ENCODE peak calls at places on chromosomes 5 and 9, in eight cellular contexts. G, H, F, M, U, P, E and Z are unnamed samples.

GRCh38 chr5:56066931-56067450 is 72.2 kb upstream of the IL6ST start:
- DNase-seq in G (no peak), H (no peak), F (no peak), M (no peak), U (no peak), P (no peak), E (no peak), Z (no peak)

GRCh38 chr5:111914957-111915356 is 158.0 kb upstream of the NREP start:
- DNase-seq in G (no peak), H (no peak), F (no peak), M (no peak), U (no peak), P (no peak), E (no peak), Z (no peak)

GRCh38 chr5:110917161-110917875 is 154.2 kb upstream of the TSLP start:
- DNase-seq in G (peak), H (no peak), F (no peak), M (no peak), U (no peak), P (no peak), E (no peak), Z (no peak)

GRCh38 chr5:154714271-154714986 is 40.7 kb upstream of the LARP1 start:
- DNase-seq in G (peak), H (no peak), F (peak), M (no peak), U (peak), P (no peak), E (no peak), Z (peak)

GRCh38 chr5:86572825-86573224 is 44.9 kb upstream of the COX7C start:
- DNase-seq in G (no peak), H (no peak), F (no peak), M (no peak), U (no peak), P (no peak), E (no peak), Z (no peak)

GRCh38 chr5:139843991-139844390 is 48.4 kb downstream of the PSD2 start:
- DNase-seq in G (no peak), H (no peak), F (no peak), M (no peak), U (no peak), P (no peak), E (no peak), Z (no peak)

GRCh38 chr9:132451276-132451675 is 41.3 kb downstream of the CFAP77 start:
- DNase-seq in G (no peak), H (no peak), F (no peak), M (no peak), U (no peak), P (no peak), E (no peak), Z (no peak)

GRCh38 chr9:109923371-109923770 is 143.4 kb downstream of the PALM2AKAP2 start:
- DNase-seq in G (peak), H (peak), F (no peak), M (no peak), U (no peak), P (no peak), E (no peak), Z (peak)

GRCh38 chr5:90560771-90561170 is 2.2 kb downstream of the ADGRV1 start:
- DNase-seq in G (no peak), H (no peak), F (no peak), M (no peak), U (no peak), P (no peak), E (no peak), Z (no peak)

GRCh38 chr9:134169166-134169565 is 4.8 kb upstream of the RNU6ATAC start:
- DNase-seq in G (no peak), H (no peak), F (no peak), M (no peak), U (no peak), P (no peak), E (no peak), Z (no peak)

GRCh38 chr5:51846015-51846414 is 462.8 kb downstream of the ISL1 start:
- DNase-seq in G (no peak), H (no peak), F (peak), M (no peak), U (no peak), P (no peak), E (no peak), Z (no peak)

GRCh38 chr5:43643327-43643726 is 40.3 kb downstream of the NNT start:
- DNase-seq in G (peak), H (no peak), F (no peak), M (no peak), U (no peak), P (no peak), E (no peak), Z (no peak)

GRCh38 chr5:139181835-139182452 is 16.2 kb downstream of the SIL1 start:
- DNase-seq in G (peak), H (no peak), F (peak), M (no peak), U (no peak), P (no peak), E (no peak), Z (no peak)

GRCh38 chr5:11385901-11386293 is 518.3 kb downstream of the CTNND2 start:
- DNase-seq in G (no peak), H (peak), F (no peak), M (no peak), U (no peak), P (no peak), E (no peak), Z (no peak)

GRCh38 chr5:115267617-115268016 is 4.9 kb upstream of the PGGT1B start:
- DNase-seq in G (no peak), H (no peak), F (peak), M (no peak), U (no peak), P (no peak), E (no peak), Z (no peak)

GRCh38 chr5:10563940-10564837 is at the start of gene ANKRD33B:
- DNase-seq in G (peak), H (peak), F (peak), M (peak), U (peak), P (peak), E (peak), Z (peak)

GRCh38 chr9:34971146-34971811 is 13.2 kb downstream of the PHF24 start:
- DNase-seq in G (no peak), H (no peak), F (no peak), M (no peak), U (no peak), P (no peak), E (no peak), Z (no peak)

GRCh38 chr5:65142007-65142406 is 339.7 kb downstream of the ADAMTS6 start:
- DNase-seq in G (no peak), H (no peak), F (no peak), M (no peak), U (no peak), P (no peak), E (no peak), Z (no peak)

GRCh38 chr5:157026789-157027424 is 32.0 kb downstream of the HAVCR1 start:
- DNase-seq in G (no peak), H (peak), F (peak), M (peak), U (no peak), P (no peak), E (no peak), Z (no peak)

GRCh38 chr5:16663848-16664247 is 47.1 kb upstream of the RETREG1 start:
- DNase-seq in G (no peak), H (no peak), F (no peak), M (no peak), U (no peak), P (no peak), E (no peak), Z (no peak)

GRCh38 chr9:138044485-138045383 is 167.2 kb downstream of the CACNA1B start:
- DNase-seq in G (no peak), H (no peak), F (no peak), M (peak), U (no peak), P (no peak), E (no peak), Z (no peak)

GRCh38 chr5:53478411-53479044 is 1.9 kb upstream of the FST start:
- DNase-seq in G (peak), H (peak), F (peak), M (peak), U (peak), P (no peak), E (no peak), Z (peak)

GRCh38 chr9:104725014-104725413 is 22.5 kb upstream of the NIPSNAP3A start:
- DNase-seq in G (no peak), H (peak), F (no peak), M (no peak), U (no peak), P (no peak), E (no peak), Z (no peak)

GRCh38 chr9:18429065-18429464 is 44.9 kb upstream of the ADAMTSL1 start:
- DNase-seq in G (peak), H (no peak), F (no peak), M (no peak), U (no peak), P (no peak), E (no peak), Z (no peak)

GRCh38 chr5:80701597-80701996 is 46.8 kb upstream of the DHFR start:
- DNase-seq in G (no peak), H (no peak), F (no peak), M (no peak), U (no peak), P (no peak), E (no peak), Z (peak)

GRCh38 chr5:11791777-11792176 is 112.5 kb downstream of the CTNND2 start:
- DNase-seq in G (no peak), H (no peak), F (no peak), M (no peak), U (no peak), P (no peak), E (no peak), Z (no peak)

GRCh38 chr5:63261695-63262094 is 683.1 kb downstream of the LRRC70 start:
- DNase-seq in G (no peak), H (no peak), F (no peak), M (no peak), U (no peak), P (no peak), E (no peak), Z (no peak)

GRCh38 chr9:32741706-32742105 is 41.6 kb upstream of the TMEM215 start:
- DNase-seq in G (no peak), H (no peak), F (peak), M (no peak), U (no peak), P (no peak), E (no peak), Z (no peak)

GRCh38 chr5:130135506-130135905 is 231.2 kb downstream of the CHSY3 start:
- DNase-seq in G (peak), H (no peak), F (peak), M (no peak), U (no peak), P (no peak), E (no peak), Z (peak)

GRCh38 chr5:57889558-57889957 is 406.9 kb upstream of the ACTBL2 start:
- DNase-seq in G (peak), H (no peak), F (peak), M (no peak), U (no peak), P (no peak), E (no peak), Z (peak)

GRCh38 chr5:109345699-109346098 is 64.1 kb downstream of the PJA2 start:
- DNase-seq in G (no peak), H (no peak), F (no peak), M (no peak), U (no peak), P (no peak), E (no peak), Z (no peak)

GRCh38 chr9:81193362-81194339 is 495.7 kb downstream of the TLE1 start:
- DNase-seq in G (no peak), H (peak), F (no peak), M (no peak), U (no peak), P (no peak), E (no peak), Z (no peak)

GRCh38 chr5:9714187-9714586 is 84.0 kb upstream of the TAS2R1 start:
- DNase-seq in G (peak), H (no peak), F (no peak), M (no peak), U (no peak), P (no peak), E (no peak), Z (no peak)

GRCh38 chr5:94983861-94984535 is 300.9 kb downstream of the MCTP1 start:
- DNase-seq in G (peak), H (no peak), F (peak), M (no peak), U (no peak), P (no peak), E (no peak), Z (no peak)

GRCh38 chr9:5455181-5455580 is 4.8 kb downstream of the CD274 start:
- DNase-seq in G (peak), H (no peak), F (peak), M (no peak), U (no peak), P (no peak), E (no peak), Z (peak)

GRCh38 chr5:84831701-84832100 is 447.0 kb upstream of the EDIL3 start:
- DNase-seq in G (no peak), H (no peak), F (peak), M (no peak), U (no peak), P (no peak), E (no peak), Z (no peak)